ENCODE peak calls at places on chromosomes 5 and 9, in nine cellular contexts. G, P, L, M, S, Y, T, O and H are unnamed samples.

GRCh38 chr5:36908544-36909260 is 32.1 kb downstream of the NIPBL start:
- DNase-seq in G (no peak), P (no peak), L (no peak), M (no peak), S (no peak), Y (no peak), T (no peak), O (no peak), H (no peak)

GRCh38 chr5:155827949-155828348 is 499.0 kb upstream of the SGCD start:
- DNase-seq in G (no peak), P (no peak), L (no peak), M (no peak), S (no peak), Y (no peak), T (no peak), O (no peak), H (no peak)

GRCh38 chr5:140011297-140011802 is 31.7 kb downstream of the NRG2 start:
- DNase-seq in G (no peak), P (peak; percentile 26), L (no peak), M (no peak), S (no peak), Y (peak; percentile 63), T (peak; percentile 18), O (no peak), H (no peak)

GRCh38 chr9:97558701-97559101 is 57.2 kb downstream of the TMOD1 start:
- DNase-seq in G (no peak), P (no peak), L (no peak), M (no peak), S (no peak), Y (no peak), T (no peak), O (no peak), H (no peak)

GRCh38 chr5:56772767-56773166 is 42.6 kb upstream of the MAP3K1 start:
- DNase-seq in G (no peak), P (no peak), L (no peak), M (no peak), S (no peak), Y (no peak), T (no peak), O (no peak), H (no peak)

GRCh38 chr9:88587182-88587581 is 52.2 kb downstream of the NXNL2 start:
- DNase-seq in G (peak; percentile 60), P (peak; percentile 34), L (no peak), M (no peak), S (no peak), Y (no peak), T (no peak), O (no peak), H (no peak)

GRCh38 chr5:169895876-169896275 is 84.4 kb downstream of the INSYN2B start:
- DNase-seq in G (no peak), P (no peak), L (no peak), M (peak; percentile 67), S (no peak), Y (peak; percentile 8), T (peak; percentile 60), O (no peak), H (no peak)

GRCh38 chr5:39755986-39756385 is 331.2 kb upstream of the DAB2 start:
- DNase-seq in G (peak; percentile 75), P (peak; percentile 8), L (no peak), M (no peak), S (no peak), Y (peak; percentile 22), T (peak; percentile 34), O (no peak), H (no peak)

GRCh38 chr5:160699301-160699700 is 152.7 kb downstream of the ATP10B start:
- DNase-seq in G (peak; percentile 85), P (no peak), L (no peak), M (no peak), S (no peak), Y (no peak), T (no peak), O (no peak), H (no peak)

GRCh38 chr9:82588801-82589200 is 474.1 kb downstream of the RASEF start:
- DNase-seq in G (no peak), P (no peak), L (no peak), M (no peak), S (no peak), Y (no peak), T (no peak), O (no peak), H (no peak)

GRCh38 chr5:14580037-14581034 is 1.3 kb upstream of the OTULINL start:
- DNase-seq in G (no peak), P (no peak), L (no peak), M (no peak), S (peak; percentile 11), Y (no peak), T (no peak), O (no peak), H (no peak)

GRCh38 chr9:122265265-122265900 is 701 bp downstream of the MRRF start:
- DNase-seq in G (peak; percentile 40), P (no peak), L (no peak), M (no peak), S (peak; percentile 32), Y (no peak), T (no peak), O (peak; percentile 9), H (no peak)

GRCh38 chr9:93010696-93011095 is 47.8 kb upstream of the SUSD3 start:
- DNase-seq in G (no peak), P (no peak), L (no peak), M (no peak), S (no peak), Y (no peak), T (no peak), O (no peak), H (no peak)

GRCh38 chr9:4423207-4423610 is 67.1 kb upstream of the SLC1A1 start:
- DNase-seq in G (no peak), P (no peak), L (no peak), M (no peak), S (no peak), Y (no peak), T (no peak), O (no peak), H (no peak)

GRCh38 chr5:95155888-95156287 is 129.0 kb downstream of the MCTP1 start:
- DNase-seq in G (no peak), P (no peak), L (no peak), M (no peak), S (no peak), Y (no peak), T (no peak), O (no peak), H (no peak)

GRCh38 chr5:77630246-77631165 is 8.0 kb downstream of the OTP start:
- DNase-seq in G (peak; percentile 66), P (no peak), L (peak; percentile 44), M (peak; percentile 67), S (peak; percentile 75), Y (no peak), T (peak; percentile 69), O (peak; percentile 84), H (peak; percentile 68)

GRCh38 chr9:100440071-100440470 is 13.1 kb downstream of the MSANTD3 start:
- DNase-seq in G (no peak), P (no peak), L (no peak), M (no peak), S (no peak), Y (no peak), T (peak; percentile 45), O (no peak), H (no peak)

GRCh38 chr5:150458819-150459557 is 9.4 kb upstream of the RPS14 start:
- DNase-seq in G (peak; percentile 86), P (no peak), L (peak; percentile 93), M (peak; percentile 90), S (peak; percentile 23), Y (peak; percentile 77), T (peak; percentile 82), O (peak; percentile 74), H (peak; percentile 61)

GRCh38 chr5:32274548-32275420 is 38.0 kb downstream of the MTMR12 start:
- DNase-seq in G (no peak), P (no peak), L (no peak), M (no peak), S (no peak), Y (peak; percentile 50), T (no peak), O (no peak), H (no peak)

GRCh38 chr9:92332577-92333287 is 7.0 kb downstream of the CENPP start:
- DNase-seq in G (no peak), P (no peak), L (no peak), M (no peak), S (no peak), Y (peak; percentile 16), T (no peak), O (no peak), H (no peak)

GRCh38 chr9:127159949-127160610 is 37.6 kb upstream of the ANGPTL2 start:
- DNase-seq in G (no peak), P (no peak), L (no peak), M (no peak), S (no peak), Y (no peak), T (no peak), O (no peak), H (no peak)

GRCh38 chr5:59711316-59711715 is 182.2 kb downstream of the PDE4D start:
- DNase-seq in G (no peak), P (no peak), L (no peak), M (no peak), S (no peak), Y (no peak), T (no peak), O (no peak), H (no peak)

GRCh38 chr5:96093340-96093739 is 131.7 kb upstream of the ELL2 start:
- DNase-seq in G (no peak), P (no peak), L (no peak), M (no peak), S (no peak), Y (no peak), T (no peak), O (no peak), H (no peak)

GRCh38 chr9:31140316-31140715 is 1244.1 kb upstream of the ACO1 start:
- DNase-seq in G (no peak), P (peak; percentile 36), L (no peak), M (no peak), S (no peak), Y (no peak), T (no peak), O (no peak), H (no peak)

GRCh38 chr5:77867914-77868313 is 91.8 kb upstream of the TBCA start:
- DNase-seq in G (no peak), P (no peak), L (no peak), M (no peak), S (no peak), Y (no peak), T (no peak), O (no peak), H (no peak)

GRCh38 chr9:113184089-113184488 is 33.3 kb downstream of the SLC31A2 start:
- DNase-seq in G (no peak), P (no peak), L (no peak), M (no peak), S (no peak), Y (no peak), T (no peak), O (no peak), H (no peak)

GRCh38 chr9:113462781-113463286 is 693 bp upstream of the RGS3 start:
- DNase-seq in G (no peak), P (no peak), L (no peak), M (no peak), S (no peak), Y (no peak), T (no peak), O (no peak), H (no peak)

GRCh38 chr5:21685536-21685935 is 1167.6 kb downstream of the CDH12 start:
- DNase-seq in G (no peak), P (no peak), L (no peak), M (no peak), S (no peak), Y (no peak), T (no peak), O (no peak), H (no peak)

GRCh38 chr5:86971034-86971511 is 296.6 kb upstream of the RASA1 start:
- DNase-seq in G (no peak), P (no peak), L (no peak), M (no peak), S (no peak), Y (no peak), T (peak; percentile 8), O (no peak), H (no peak)

GRCh38 chr9:89723696-89724095 is 118.9 kb downstream of the GADD45G start:
- DNase-seq in G (no peak), P (no peak), L (no peak), M (no peak), S (peak; percentile 32), Y (no peak), T (no peak), O (no peak), H (no peak)

GRCh38 chr5:99315413-99316178 is 386.8 kb upstream of the CHD1 start:
- DNase-seq in G (no peak), P (no peak), L (no peak), M (no peak), S (no peak), Y (no peak), T (no peak), O (no peak), H (no peak)